ENCODE peak calls at places on chromosome 18, in eight cellular contexts. W is NCI-H748 treated with DMSO at 0.1 percent for 48 hours; U is Daoy; D is activated naive CD4-positive, alpha-beta T cell treated with anti-CD3 and anti-CD28 coated beads, Interleukin-2, amount 10 ng/mL, durations not matched to agents 7 days and 5 days; I is astrocyte of the spinal cord; B is DMS79 treated with DMSO at 0.1 percent for 48 hours; G is NCI-H1694 treated with DMSO at 0.1 percent for 48 hours; A is heart right ventricle. Q is an unnamed sample.

GRCh38 chr18:61334491-61334850 is 1.2 kb downstream of the CDH20 start:
- DNase-seq in W (no peak), U (no peak), D (no peak), I (no peak), B (no peak), G (no peak), A (no peak), Q (no peak)

GRCh38 chr18:21362921-21363320 is 120.9 kb downstream of the GREB1L start:
- DNase-seq in W (no peak), U (no peak), D (no peak), I (no peak), B (no peak), G (no peak), A (no peak), Q (no peak)

GRCh38 chr18:43563780-43564179 is 286.5 kb upstream of the SYT4 start:
- DNase-seq in W (peak), U (no peak), D (no peak), I (peak), B (no peak), G (peak), A (no peak), Q (peak)

GRCh38 chr18:57753063-57753462 is 50.1 kb downstream of the ATP8B1 start:
- DNase-seq in W (no peak), U (no peak), D (no peak), I (no peak), B (no peak), G (no peak), A (no peak), Q (no peak)

GRCh38 chr18:76621782-76622495 is 126.9 kb upstream of the ZNF516 start:
- DNase-seq in W (peak), U (peak), D (no peak), I (peak), B (no peak), G (no peak), A (no peak), Q (peak)

GRCh38 chr18:79826966-79827365 is 29.2 kb downstream of the KCNG2 start:
- DNase-seq in W (no peak), U (no peak), D (no peak), I (no peak), B (no peak), G (no peak), A (no peak), Q (no peak)

GRCh38 chr18:3970929-3971328 is 484.2 kb downstream of the DLGAP1 start:
- DNase-seq in W (no peak), U (peak), D (no peak), I (no peak), B (no peak), G (no peak), A (no peak), Q (no peak)

GRCh38 chr18:48838166-48838775 is 112.5 kb downstream of the SMAD7 start:
- DNase-seq in W (no peak), U (no peak), D (no peak), I (no peak), B (no peak), G (no peak), A (no peak), Q (no peak)

GRCh38 chr18:3803350-3803749 is 353.4 kb downstream of the TGIF1 start:
- DNase-seq in W (no peak), U (no peak), D (no peak), I (no peak), B (no peak), G (no peak), A (no peak), Q (no peak)

GRCh38 chr18:45642238-45642637 is 27.0 kb downstream of the SLC14A2 start:
- DNase-seq in W (no peak), U (no peak), D (no peak), I (no peak), B (no peak), G (no peak), A (no peak), Q (no peak)

GRCh38 chr18:34649072-34649471 is 61.0 kb upstream of the DTNA start:
- DNase-seq in W (no peak), U (no peak), D (no peak), I (no peak), B (no peak), G (no peak), A (no peak), Q (no peak)

GRCh38 chr18:48915621-48916425 is 34.9 kb downstream of the SMAD7 start:
- DNase-seq in W (no peak), U (no peak), D (no peak), I (no peak), B (no peak), G (no peak), A (no peak), Q (no peak)

GRCh38 chr18:23992119-23992940 is 22.2 kb upstream of the TTC39C start:
- DNase-seq in W (peak), U (peak), D (peak), I (peak), B (peak), G (no peak), A (peak), Q (no peak)

GRCh38 chr18:50749945-50750344 is 69.9 kb downstream of the MRO start:
- DNase-seq in W (no peak), U (no peak), D (no peak), I (no peak), B (no peak), G (no peak), A (no peak), Q (no peak)

GRCh38 chr18:52130621-52131020 is 209.4 kb upstream of the DCC start:
- DNase-seq in W (peak), U (no peak), D (no peak), I (no peak), B (no peak), G (no peak), A (no peak), Q (peak)

GRCh38 chr18:50649821-50650220 is 89.9 kb downstream of the MAPK4 start:
- DNase-seq in W (no peak), U (peak), D (no peak), I (peak), B (no peak), G (no peak), A (peak), Q (no peak)

GRCh38 chr18:62505669-62506494 is 16.9 kb upstream of the ZCCHC2 start:
- DNase-seq in W (no peak), U (no peak), D (peak), I (no peak), B (peak), G (no peak), A (no peak), Q (no peak)

Q was measured in A172.